ENCODE peak calls at places on chromosome 4, in five cellular contexts. G, X, P, R and C are unnamed samples.

GRCh38 chr4:186227221-186227620 is at the start of gene KLKB1:
- DNase-seq in G (no peak), X (no peak), P (no peak), R (no peak), C (no peak)

GRCh38 chr4:112517067-112517588 is 1.1 kb upstream of the NEUROG2 start:
- DNase-seq in G (peak), X (no peak), P (peak), R (no peak), C (peak)

GRCh38 chr4:87430038-87430437 is 7.7 kb downstream of the NUDT9 start:
- DNase-seq in G (no peak), X (no peak), P (no peak), R (no peak), C (no peak)

GRCh38 chr4:183240581-183241321 is 79.3 kb downstream of the CLDN22 start:
- DNase-seq in G (no peak), X (no peak), P (no peak), R (no peak), C (no peak)

GRCh38 chr4:65437102-65437501 is 233.2 kb downstream of the EPHA5 start:
- DNase-seq in G (no peak), X (no peak), P (no peak), R (no peak), C (no peak)

GRCh38 chr4:20095805-20096541 is 155.7 kb upstream of the SLIT2 start:
- DNase-seq in G (no peak), X (no peak), P (no peak), R (no peak), C (no peak)

GRCh38 chr4:173521474-173522159 is 8.4 kb downstream of the HAND2 start:
- DNase-seq in G (no peak), X (no peak), P (peak), R (no peak), C (no peak)

GRCh38 chr4:16140520-16141249 is 56.9 kb upstream of the PROM1 start:
- DNase-seq in G (no peak), X (no peak), P (no peak), R (peak), C (no peak)

GRCh38 chr4:186725422-186726149 is 1.9 kb upstream of the FAT1 start:
- DNase-seq in G (no peak), X (no peak), P (peak), R (peak), C (no peak)

GRCh38 chr4:71664366-71664765 is 119.5 kb downstream of the GC start:
- DNase-seq in G (no peak), X (no peak), P (no peak), R (no peak), C (no peak)

GRCh38 chr4:151912626-151913025 is 151.8 kb upstream of the GATB start:
- DNase-seq in G (no peak), X (no peak), P (no peak), R (no peak), C (no peak)

GRCh38 chr4:1643971-1644735 is 40.0 kb downstream of the FAM53A start:
- DNase-seq in G (no peak), X (no peak), P (no peak), R (no peak), C (no peak)

GRCh38 chr4:140037353-140038030 is 116.5 kb downstream of the MAML3 start:
- DNase-seq in G (no peak), X (no peak), P (no peak), R (no peak), C (no peak)

GRCh38 chr4:175339100-175339707 is 421.0 kb downstream of the ADAM29 start:
- DNase-seq in G (no peak), X (no peak), P (no peak), R (no peak), C (no peak)

GRCh38 chr4:85967872-85968271 is 392.0 kb downstream of the MAPK10 start:
- DNase-seq in G (no peak), X (no peak), P (no peak), R (no peak), C (no peak)

GRCh38 chr4:162957521-162958143 is 209.1 kb downstream of the NAF1 start:
- DNase-seq in G (no peak), X (no peak), P (no peak), R (no peak), C (no peak)

GRCh38 chr4:139246166-139246565 is 33.9 kb downstream of the MGARP start:
- DNase-seq in G (no peak), X (no peak), P (no peak), R (no peak), C (no peak)

GRCh38 chr4:44186096-44186849 is 262.3 kb downstream of the KCTD8 start:
- DNase-seq in G (no peak), X (no peak), P (no peak), R (no peak), C (no peak)

GRCh38 chr4:110781944-110782343 is 159.1 kb upstream of the PITX2 start:
- DNase-seq in G (no peak), X (no peak), P (no peak), R (no peak), C (no peak)

GRCh38 chr4:134202557-134202956 is 968 bp upstream of the PABPC4L start:
- DNase-seq in G (no peak), X (peak), P (no peak), R (no peak), C (no peak)

GRCh38 chr4:1234811-1235292 is 14.1 kb downstream of the CTBP1 start:
- DNase-seq in G (no peak), X (peak), P (no peak), R (no peak), C (no peak)

GRCh38 chr4:142840516-142841123 is 5.5 kb downstream of the INPP4B start:
- DNase-seq in G (no peak), X (no peak), P (no peak), R (no peak), C (no peak)

GRCh38 chr4:76624271-76624681 is 189.2 kb downstream of the SHROOM3 start:
- DNase-seq in G (no peak), X (no peak), P (no peak), R (peak), C (no peak)

GRCh38 chr4:137213372-137214173 is 318.7 kb downstream of the PCDH18 start:
- DNase-seq in G (no peak), X (no peak), P (no peak), R (no peak), C (no peak)

GRCh38 chr4:138522366-138522765 is 280.2 kb upstream of the SLC7A11 start:
- DNase-seq in G (no peak), X (no peak), P (no peak), R (no peak), C (no peak)

GRCh38 chr4:15132739-15133138 is 130.5 kb downstream of the CPEB2 start:
- DNase-seq in G (no peak), X (no peak), P (no peak), R (no peak), C (no peak)

GRCh38 chr4:168981460-168981859 is 28.6 kb downstream of the CBR4 start:
- DNase-seq in G (no peak), X (no peak), P (no peak), R (no peak), C (no peak)

GRCh38 chr4:170051402-170051801 is 25.2 kb upstream of the MFAP3L start:
- DNase-seq in G (no peak), X (no peak), P (no peak), R (no peak), C (no peak)

GRCh38 chr4:170052919-170053318 is 26.7 kb upstream of the MFAP3L start:
- DNase-seq in G (no peak), X (no peak), P (no peak), R (no peak), C (no peak)

GRCh38 chr4:170049793-170050192 is 23.6 kb upstream of the MFAP3L start:
- DNase-seq in G (no peak), X (no peak), P (no peak), R (no peak), C (no peak)

GRCh38 chr4:170047774-170048354 is 21.7 kb upstream of the MFAP3L start:
- DNase-seq in G (no peak), X (no peak), P (peak), R (peak), C (peak)
- TF ChIP-seq CTCF in G (peak), X (peak), P (peak), R (peak), C (peak)

GRCh38 chr4:164943192-164943591 is 34.3 kb downstream of the TRIM61 start:
- DNase-seq in G (no peak), X (no peak), P (no peak), R (no peak), C (no peak)

GRCh38 chr4:164935363-164935762 is 42.1 kb downstream of the TRIM61 start:
- DNase-seq in G (peak), X (no peak), P (no peak), R (no peak), C (peak)

GRCh38 chr4:164931551-164932324 is 45.7 kb downstream of the TRIM61 start:
- DNase-seq in G (no peak), X (no peak), P (no peak), R (no peak), C (no peak)

GRCh38 chr4:164933244-164933643 is 44.2 kb downstream of the TRIM61 start:
- DNase-seq in G (no peak), X (no peak), P (no peak), R (no peak), C (no peak)

DNA sequence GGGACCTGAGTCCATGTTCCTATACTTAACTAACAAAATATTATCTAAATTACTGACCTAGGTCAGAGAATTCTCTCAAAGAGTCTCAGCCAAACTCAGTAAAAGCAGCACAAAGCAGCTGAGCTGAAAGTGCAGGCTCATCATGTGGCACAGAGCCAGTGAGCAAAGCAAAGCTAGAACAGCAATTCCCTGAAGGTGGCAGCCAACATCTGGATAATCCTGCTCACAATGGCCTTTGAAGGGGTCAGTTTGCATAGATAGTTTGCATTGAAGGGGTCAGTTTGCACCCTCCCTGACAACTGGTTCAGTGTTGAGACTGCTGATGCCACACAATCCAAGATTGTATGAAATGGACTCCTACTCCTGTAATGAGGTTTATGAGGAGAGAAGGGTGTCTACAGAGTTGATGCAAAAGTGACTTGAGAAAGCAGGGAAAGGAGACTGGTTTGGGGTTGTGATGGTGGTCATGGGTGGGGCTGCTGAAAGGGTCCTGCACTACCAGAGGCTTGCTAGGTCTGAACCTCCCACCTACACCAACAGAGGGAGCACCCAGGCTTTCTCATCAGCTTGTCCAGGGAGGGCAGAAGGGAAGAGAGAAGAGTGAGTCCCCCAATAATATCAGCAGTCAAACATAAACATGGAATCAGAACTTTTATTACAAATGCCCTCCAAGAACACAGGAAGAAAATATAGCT is 39.7 kb downstream of the TRIM61 start:
- DNase-seq in G (no peak), X (no peak), P (no peak), R (no peak), C (peak)
- TF ChIP-seq CTCF in G (peak), X (no peak), P (peak), R (no peak), C (peak)

GRCh38 chr4:104465201-104465600 is 29.5 kb downstream of the CXXC4 start:
- DNase-seq in G (no peak), X (no peak), P (no peak), R (no peak), C (no peak)
- TF ChIP-seq CTCF in G (no peak), X (no peak), P (no peak), R (no peak), C (no peak)

DNA sequence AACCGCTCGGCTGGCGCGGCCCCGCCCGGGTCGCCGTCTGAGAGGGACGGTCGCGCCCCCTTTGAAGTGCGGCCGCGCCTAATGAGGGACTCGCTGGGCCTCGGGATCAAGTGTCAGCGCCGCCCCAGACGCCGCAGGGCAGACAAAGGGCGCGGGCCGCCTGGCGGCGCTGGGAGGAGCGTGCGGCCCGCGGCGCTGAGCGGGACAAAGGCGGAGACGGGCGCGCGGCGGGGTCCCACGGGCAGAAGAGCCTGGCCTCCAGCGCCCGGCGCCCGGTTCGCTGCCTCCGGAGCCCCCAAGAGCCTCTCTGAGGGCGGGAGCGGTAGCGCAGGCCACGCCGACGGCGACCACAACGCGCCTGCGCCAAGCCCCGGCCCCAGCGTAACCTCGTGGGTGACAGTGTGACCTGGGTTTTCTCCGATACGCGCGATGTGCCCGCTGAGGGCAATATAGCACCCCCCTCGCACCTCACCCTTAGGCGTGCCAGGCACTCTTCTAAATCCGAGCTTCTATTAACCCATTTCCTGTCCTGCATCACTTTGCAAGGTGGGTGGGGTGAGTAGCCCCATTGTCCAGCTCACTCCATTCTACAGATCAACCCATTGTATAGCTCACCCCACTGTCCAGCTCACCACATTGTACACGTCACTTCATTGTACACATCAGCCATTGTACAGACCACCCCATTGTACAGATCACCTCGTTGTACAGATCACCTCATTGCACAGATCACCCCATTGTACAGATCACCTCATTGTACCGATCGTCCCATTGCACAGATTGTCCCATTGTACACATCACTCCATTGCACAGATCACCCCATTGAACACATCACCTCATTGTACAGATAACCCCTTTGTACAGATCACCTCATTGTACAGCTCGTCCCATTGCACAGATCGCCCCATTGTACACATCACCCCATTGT is 33.7 kb upstream of the STX18 start:
- DNase-seq in G (peak), X (peak), P (peak), R (peak), C (peak)
- TF ChIP-seq CTCF in G (peak), X (no peak), P (peak), R (peak), C (peak)

DNA sequence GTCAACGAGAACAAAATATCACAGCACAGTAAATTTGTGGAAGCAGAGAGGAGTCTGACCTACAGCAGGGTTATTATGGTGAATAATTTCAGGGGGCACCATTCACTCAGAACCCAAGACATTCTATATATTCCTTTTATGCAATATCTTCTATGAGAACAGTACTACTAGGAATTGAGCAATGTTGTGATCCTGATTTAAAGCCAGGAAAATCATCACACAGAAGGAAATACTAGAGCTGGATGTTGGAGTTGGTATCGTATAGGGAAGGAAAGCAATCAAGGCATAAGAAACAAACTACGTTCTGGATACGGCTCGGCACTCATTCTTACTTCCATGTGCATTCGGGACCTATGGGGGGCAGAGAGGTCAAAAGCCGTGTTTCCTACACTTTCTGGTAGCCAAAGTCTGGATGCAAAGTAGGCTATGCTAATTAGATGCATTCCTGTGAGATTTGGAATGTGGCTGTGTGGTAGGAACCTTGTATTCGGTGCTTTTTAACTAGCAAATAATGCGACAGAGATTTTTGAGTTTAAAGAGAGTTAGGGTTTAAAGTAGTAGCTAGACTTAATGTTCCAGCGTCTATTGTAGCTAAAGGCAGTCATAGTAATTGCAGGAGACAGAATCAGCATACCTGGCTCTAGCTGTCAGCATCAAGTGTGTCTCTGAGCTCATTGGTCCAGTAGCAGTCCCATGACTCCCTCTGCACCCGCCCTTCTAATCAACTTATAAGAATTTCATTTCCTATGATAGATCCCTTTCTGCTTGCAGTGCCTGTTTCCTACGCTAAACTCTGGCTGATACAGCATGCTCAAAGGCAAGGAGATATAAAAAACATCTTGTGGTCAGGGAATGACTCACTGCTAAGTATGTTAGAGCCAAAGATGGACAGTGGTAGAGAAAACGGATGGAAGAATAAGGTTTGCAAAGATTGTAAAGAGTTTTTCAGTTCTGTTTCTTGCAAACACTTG is 43.3 kb upstream of the PDGFC start:
- DNase-seq in G (no peak), X (no peak), P (no peak), R (no peak), C (no peak)
- TF ChIP-seq CTCF in G (no peak), X (no peak), P (no peak), R (no peak), C (no peak)

DNA sequence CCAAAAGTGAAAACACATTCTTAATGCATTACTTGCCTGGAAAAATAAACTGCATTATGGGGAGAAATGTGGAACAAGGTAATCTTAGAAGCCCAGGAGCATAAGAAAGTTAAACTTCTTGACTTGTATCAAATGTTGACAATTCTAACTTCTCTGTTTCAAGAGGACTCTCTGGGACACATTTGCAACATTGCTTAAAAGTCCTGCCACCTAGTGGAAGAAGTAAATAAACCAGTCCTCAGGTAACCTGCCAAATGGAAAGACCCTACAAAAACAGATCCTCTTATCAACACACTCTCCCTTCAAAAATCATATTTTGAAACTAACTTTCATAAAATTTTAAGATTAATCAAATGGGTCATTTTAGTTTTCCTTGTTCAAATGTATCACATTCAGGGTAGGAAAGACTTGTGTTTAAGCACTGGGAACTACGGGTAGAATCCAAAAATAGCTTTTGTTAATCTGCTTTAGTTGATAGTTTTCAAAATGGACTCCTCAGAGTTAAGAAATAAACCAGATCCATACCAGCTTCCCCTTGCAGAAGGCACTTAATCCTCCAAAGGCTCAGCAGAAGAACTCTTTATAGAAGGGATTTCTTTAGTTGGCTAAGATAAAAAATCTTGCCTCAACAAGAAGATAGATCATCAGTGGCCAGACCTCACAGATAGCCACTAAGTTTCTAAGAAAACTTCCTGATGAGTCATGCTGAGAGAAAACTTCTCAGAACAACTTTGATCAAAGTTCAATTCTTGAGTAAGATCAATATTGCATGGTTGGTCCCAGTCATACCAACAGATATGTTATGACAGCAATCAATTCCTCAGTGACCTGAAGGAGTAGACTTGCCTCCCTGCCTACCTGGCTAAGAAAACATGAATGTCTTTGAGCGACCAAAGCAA is 141.7 kb downstream of the HHIP start:
- DNase-seq in G (peak), X (no peak), P (no peak), R (no peak), C (peak)
- TF ChIP-seq CTCF in G (peak), X (no peak), P (peak), R (no peak), C (peak)

GRCh38 chr4:8886625-8887406 is 15.2 kb upstream of the HMX1 start:
- DNase-seq in G (no peak), X (no peak), P (no peak), R (no peak), C (no peak)
- TF ChIP-seq CTCF in G (peak), X (no peak), P (peak), R (no peak), C (no peak)

GRCh38 chr4:158259955-158260575 is 49.8 kb downstream of the TMEM144 start:
- DNase-seq in G (no peak), X (no peak), P (no peak), R (no peak), C (no peak)
- TF ChIP-seq CTCF in G (peak), X (no peak), P (peak), R (peak), C (peak)

DNA sequence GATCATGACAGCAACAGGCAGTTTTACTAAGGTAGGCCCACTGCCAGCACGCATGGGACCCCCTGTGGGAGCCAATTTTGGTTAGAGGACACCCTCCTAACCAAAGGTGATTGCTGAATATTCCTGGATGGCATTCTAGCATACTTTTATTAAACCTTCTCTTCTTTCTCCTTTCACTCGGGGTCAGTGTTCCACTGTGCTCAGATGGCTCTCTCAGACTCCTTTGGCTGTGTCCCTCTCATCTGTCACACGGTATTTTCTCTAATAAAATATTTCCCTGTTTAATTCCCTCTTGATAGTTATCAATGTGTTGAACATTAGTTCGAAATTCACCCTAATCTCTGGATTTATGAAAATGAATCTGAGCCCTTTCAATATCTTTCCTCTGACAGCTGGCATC is 1315.3 kb downstream of the FSTL5 start:
- DNase-seq in G (no peak), X (no peak), P (no peak), R (no peak), C (no peak)
- TF ChIP-seq CTCF in G (no peak), X (no peak), P (no peak), R (no peak), C (no peak)